ENCODE peak calls at places on chromosomes 12 and 14, in six cellular contexts. One of them, this sample, is unnamed.
A peak's percentile ranks its signal among the peaks of the same experiment; 100 is the strongest.

GRCh38 chr14:73753887-73754880 is 40.0 kb upstream of the PNMA1 start:
- DNase-seq in mesenchymal stem cell: peak; percentile 89
- DNase-seq in IMR-90: no peak
- DNase-seq in neuronal stem cell: no peak
- DNase-seq in H1: no peak
- DNase-seq in H9: peak; percentile 23
- DNase-seq in this sample: no peak

GRCh38 chr14:105086833-105087307 is 21.6 kb upstream of the GPR132 start:
- DNase-seq in H1: peak; percentile 89
- DNase-seq in neuronal stem cell: peak; percentile 67
- DNase-seq in IMR-90: peak; percentile 71
- DNase-seq in mesenchymal stem cell: peak; percentile 73
- DNase-seq in H9: peak; percentile 91
- DNase-seq in this sample: peak; percentile 90

GRCh38 chr14:51593397-51593796 is 58.3 kb upstream of the FRMD6 start:
- DNase-seq in neuronal stem cell: no peak
- DNase-seq in IMR-90: no peak
- DNase-seq in mesenchymal stem cell: peak; percentile 46
- DNase-seq in H1: no peak
- DNase-seq in H9: no peak
- DNase-seq in this sample: no peak

GRCh38 chr12:94970560-94970959 is 32.9 kb downstream of the NDUFA12 start:
- DNase-seq in IMR-90: no peak
- DNase-seq in mesenchymal stem cell: no peak
- DNase-seq in H1: no peak
- DNase-seq in H9: no peak
- DNase-seq in neuronal stem cell: no peak
- DNase-seq in this sample: no peak

GRCh38 chr14:100775831-100776591 is 49.3 kb downstream of the DLK1 start:
- DNase-seq in neuronal stem cell: no peak
- DNase-seq in H9: no peak
- DNase-seq in IMR-90: peak; percentile 39
- DNase-seq in mesenchymal stem cell: peak; percentile 83
- DNase-seq in H1: no peak
- DNase-seq in this sample: no peak

GRCh38 chr12:43912851-43913250 is 77.0 kb downstream of the TMEM117 start:
- DNase-seq in neuronal stem cell: no peak
- DNase-seq in H1: no peak
- DNase-seq in IMR-90: no peak
- DNase-seq in mesenchymal stem cell: no peak
- DNase-seq in H9: no peak
- DNase-seq in this sample: no peak

GRCh38 chr12:65902504-65902903 is 78.2 kb downstream of the HMGA2 start:
- DNase-seq in mesenchymal stem cell: peak; percentile 40
- DNase-seq in H9: no peak
- DNase-seq in IMR-90: peak; percentile 77
- DNase-seq in neuronal stem cell: no peak
- DNase-seq in H1: no peak
- DNase-seq in this sample: no peak

GRCh38 chr14:64636208-64636979 is 67.8 kb upstream of the PLEKHG3 start:
- DNase-seq in mesenchymal stem cell: peak; percentile 73
- DNase-seq in IMR-90: peak; percentile 67
- DNase-seq in H1: peak; percentile 89
- DNase-seq in neuronal stem cell: peak; percentile 63
- DNase-seq in H9: peak; percentile 82
- DNase-seq in this sample: peak; percentile 82

GRCh38 chr14:102052522-102052921 is 34.3 kb downstream of the HSP90AA1 start:
- DNase-seq in mesenchymal stem cell: no peak
- DNase-seq in IMR-90: no peak
- DNase-seq in H1: no peak
- DNase-seq in neuronal stem cell: no peak
- DNase-seq in H9: no peak
- DNase-seq in this sample: no peak

GRCh38 chr14:89344871-89345270 is 72.2 kb downstream of the FOXN3 start:
- DNase-seq in H9: no peak
- DNase-seq in mesenchymal stem cell: no peak
- DNase-seq in H1: no peak
- DNase-seq in IMR-90: no peak
- DNase-seq in neuronal stem cell: no peak
- DNase-seq in this sample: no peak

GRCh38 chr14:39232554-39233415 is 930 bp upstream of the MIA2 start:
- DNase-seq in mesenchymal stem cell: peak; percentile 85
- DNase-seq in H1: no peak
- DNase-seq in IMR-90: peak; percentile 78
- DNase-seq in H9: no peak
- DNase-seq in neuronal stem cell: no peak
- DNase-seq in this sample: no peak

GRCh38 chr12:109387425-109388166 is 39.9 kb downstream of the MYO1H start:
- DNase-seq in H1: peak; percentile 50
- DNase-seq in IMR-90: peak; percentile 13
- DNase-seq in H9: peak; percentile 40
- DNase-seq in neuronal stem cell: no peak
- DNase-seq in mesenchymal stem cell: peak; percentile 39
- DNase-seq in this sample: peak; percentile 56

GRCh38 chr12:121611306-121611705 is 15.0 kb upstream of the ORAI1 start:
- DNase-seq in H9: peak; percentile 91
- DNase-seq in IMR-90: no peak
- DNase-seq in mesenchymal stem cell: no peak
- DNase-seq in H1: peak; percentile 87
- DNase-seq in neuronal stem cell: no peak
- DNase-seq in this sample: peak; percentile 52

GRCh38 chr12:113099764-113100163 is 35.8 kb downstream of the RASAL1 start:
- DNase-seq in neuronal stem cell: no peak
- DNase-seq in H1: no peak
- DNase-seq in H9: no peak
- DNase-seq in mesenchymal stem cell: no peak
- DNase-seq in IMR-90: no peak
- DNase-seq in this sample: no peak

GRCh38 chr12:92505373-92506340 is 197.1 kb upstream of the PLEKHG7 start:
- DNase-seq in mesenchymal stem cell: peak; percentile 57
- DNase-seq in neuronal stem cell: peak; percentile 43
- DNase-seq in IMR-90: peak; percentile 50
- DNase-seq in H1: no peak
- DNase-seq in H9: no peak
- DNase-seq in this sample: peak; percentile 19

GRCh38 chr12:34394211-34395055 is 372.1 kb downstream of the ALG10 start:
- DNase-seq in mesenchymal stem cell: no peak
- DNase-seq in IMR-90: no peak
- DNase-seq in neuronal stem cell: no peak
- DNase-seq in H9: peak; percentile 7
- DNase-seq in H1: peak; percentile 0
- DNase-seq in this sample: no peak

GRCh38 chr12:55663391-55663790 is 26.7 kb downstream of the OR10P1 start:
- DNase-seq in neuronal stem cell: no peak
- DNase-seq in H1: no peak
- DNase-seq in IMR-90: no peak
- DNase-seq in H9: no peak
- DNase-seq in mesenchymal stem cell: no peak
- DNase-seq in this sample: no peak

GRCh38 chr14:41285193-41285748 is 321.4 kb upstream of the LRFN5 start:
- DNase-seq in neuronal stem cell: peak; percentile 57
- DNase-seq in H1: peak; percentile 50
- DNase-seq in H9: no peak
- DNase-seq in IMR-90: peak; percentile 1
- DNase-seq in mesenchymal stem cell: peak; percentile 56
- DNase-seq in this sample: peak; percentile 33

GRCh38 chr12:15971211-15971610 is 60.1 kb downstream of the DERA start:
- DNase-seq in IMR-90: no peak
- DNase-seq in neuronal stem cell: no peak
- DNase-seq in H9: no peak
- DNase-seq in mesenchymal stem cell: no peak
- DNase-seq in H1: no peak
- DNase-seq in this sample: no peak

GRCh38 chr12:49982246-49983229 is 9.8 kb downstream of the AQP6 start:
- DNase-seq in mesenchymal stem cell: no peak
- DNase-seq in neuronal stem cell: no peak
- DNase-seq in H1: no peak
- DNase-seq in IMR-90: peak; percentile 46
- DNase-seq in H9: no peak
- DNase-seq in this sample: no peak

GRCh38 chr14:91317381-91318313 is 73.1 kb upstream of the GPR68 start:
- DNase-seq in IMR-90: no peak
- DNase-seq in mesenchymal stem cell: no peak
- DNase-seq in H1: no peak
- DNase-seq in neuronal stem cell: no peak
- DNase-seq in H9: no peak
- DNase-seq in this sample: no peak

GRCh38 chr14:34098045-34098984 is 147.4 kb upstream of the EGLN3 start:
- DNase-seq in H9: no peak
- DNase-seq in neuronal stem cell: no peak
- DNase-seq in mesenchymal stem cell: peak; percentile 58
- DNase-seq in H1: peak; percentile 47
- DNase-seq in IMR-90: peak; percentile 29
- DNase-seq in this sample: peak; percentile 56

GRCh38 chr12:10235761-10236631 is 23.3 kb downstream of the GABARAPL1 start:
- DNase-seq in H9: no peak
- DNase-seq in IMR-90: peak; percentile 44
- DNase-seq in mesenchymal stem cell: peak; percentile 53
- DNase-seq in H1: peak; percentile 48
- DNase-seq in neuronal stem cell: no peak
- DNase-seq in this sample: peak; percentile 65

DNA sequence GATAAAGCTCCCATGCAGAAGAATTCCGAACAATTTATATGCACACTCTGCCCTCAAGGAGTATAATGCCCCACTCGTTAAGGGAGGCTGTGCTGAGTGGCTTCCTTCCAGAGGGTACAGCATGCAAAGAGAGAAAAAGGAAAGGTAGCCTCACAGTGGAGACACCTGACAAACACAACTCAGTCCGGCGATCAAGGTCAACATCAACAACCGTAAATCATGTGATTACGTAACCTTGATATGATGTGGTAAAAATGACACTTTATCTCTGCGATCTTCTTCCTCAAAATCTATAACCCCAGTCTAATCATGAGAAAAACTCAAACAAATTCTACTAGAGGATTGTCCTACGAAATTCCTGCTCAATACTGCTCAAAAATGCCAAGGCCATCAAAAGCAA is 400.5 kb upstream of the CCDC196 start:
- DNase-seq in mesenchymal stem cell: no peak
- DNase-seq in IMR-90: no peak
- DNase-seq in neuronal stem cell: no peak
- DNase-seq in H1: no peak
- DNase-seq in H9: no peak
- DNase-seq in this sample: no peak
- H2BK15ac ChIP-seq in mesenchymal stem cell: no peak overlapping the region
- H2BK15ac ChIP-seq in IMR-90: no peak overlapping the region
- H2BK15ac ChIP-seq in neuronal stem cell: no peak overlapping the region
- H2BK15ac ChIP-seq in H1: no peak overlapping the region
- H2BK15ac ChIP-seq in H9: no peak overlapping the region
- H2BK15ac ChIP-seq in this sample: no peak overlapping the region

DNA sequence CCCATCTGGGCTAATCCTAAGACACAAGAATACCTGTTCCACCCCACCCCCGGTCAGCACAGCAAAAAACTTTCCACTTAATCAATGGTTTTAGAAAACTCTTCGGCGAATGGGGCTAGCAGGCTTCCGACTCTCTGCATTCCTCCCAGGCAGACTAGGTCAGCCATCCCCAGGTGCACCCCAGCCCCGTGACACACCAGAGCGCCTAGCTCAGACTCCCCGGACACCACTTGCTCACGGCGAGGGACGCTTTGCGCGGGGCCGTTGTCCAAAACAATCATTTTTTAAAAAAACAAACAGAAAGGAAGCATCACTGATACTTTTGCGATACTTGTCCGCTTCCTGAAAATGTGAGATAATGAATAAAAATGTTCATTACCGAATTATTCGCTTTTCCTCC is 73.3 kb downstream of the BCL11B start:
- DNase-seq in IMR-90: no peak
- DNase-seq in H9: no peak
- DNase-seq in neuronal stem cell: no peak
- DNase-seq in mesenchymal stem cell: no peak
- DNase-seq in H1: no peak
- DNase-seq in this sample: no peak
- H2BK15ac ChIP-seq in IMR-90: no peak overlapping the region
- H2BK15ac ChIP-seq in H9: no peak overlapping the region
- H2BK15ac ChIP-seq in neuronal stem cell: no peak overlapping the region
- H2BK15ac ChIP-seq in mesenchymal stem cell: no peak overlapping the region
- H2BK15ac ChIP-seq in H1: no peak overlapping the region
- H2BK15ac ChIP-seq in this sample: no peak overlapping the region

GRCh38 chr14:30569903-30570226 is 10.9 kb downstream of the G2E3 start:
- DNase-seq in mesenchymal stem cell: no peak
- DNase-seq in H1: no peak
- DNase-seq in neuronal stem cell: no peak
- DNase-seq in IMR-90: no peak
- DNase-seq in H9: no peak
- DNase-seq in this sample: no peak

GRCh38 chr14:30573203-30573814 is 14.4 kb downstream of the G2E3 start:
- DNase-seq in H9: no peak
- DNase-seq in IMR-90: peak; percentile 70
- DNase-seq in neuronal stem cell: no peak
- DNase-seq in H1: no peak
- DNase-seq in mesenchymal stem cell: peak; percentile 83
- DNase-seq in this sample: no peak

GRCh38 chr14:30569216-30569902 is 10.4 kb downstream of the G2E3 start:
- DNase-seq in H9: no peak
- DNase-seq in IMR-90: no peak
- DNase-seq in H1: no peak
- DNase-seq in neuronal stem cell: no peak
- DNase-seq in mesenchymal stem cell: no peak
- DNase-seq in this sample: peak; percentile 72

GRCh38 chr14:30572771-30573170 is 13.8 kb downstream of the G2E3 start:
- DNase-seq in mesenchymal stem cell: no peak
- DNase-seq in H1: no peak
- DNase-seq in H9: no peak
- DNase-seq in neuronal stem cell: no peak
- DNase-seq in IMR-90: no peak
- DNase-seq in this sample: no peak

GRCh38 chr14:30572237-30572636 is 13.3 kb downstream of the G2E3 start:
- DNase-seq in H9: no peak
- DNase-seq in neuronal stem cell: no peak
- DNase-seq in IMR-90: no peak
- DNase-seq in H1: no peak
- DNase-seq in mesenchymal stem cell: no peak
- DNase-seq in this sample: no peak
- H2BK15ac ChIP-seq in H9: no peak overlapping the region
- H2BK15ac ChIP-seq in neuronal stem cell: no peak overlapping the region
- H2BK15ac ChIP-seq in IMR-90: no peak overlapping the region
- H2BK15ac ChIP-seq in H1: no peak overlapping the region
- H2BK15ac ChIP-seq in mesenchymal stem cell: no peak overlapping the region
- H2BK15ac ChIP-seq in this sample: no peak overlapping the region

GRCh38 chr14:68632591-68632895 is 160.3 kb downstream of the ZFP36L1 start:
- DNase-seq in H9: no peak
- DNase-seq in mesenchymal stem cell: no peak
- DNase-seq in H1: peak; percentile 17
- DNase-seq in neuronal stem cell: no peak
- DNase-seq in IMR-90: no peak
- DNase-seq in this sample: no peak

GRCh38 chr14:68634874-68635601 is 157.8 kb downstream of the ZFP36L1 start:
- DNase-seq in IMR-90: no peak
- DNase-seq in neuronal stem cell: no peak
- DNase-seq in mesenchymal stem cell: no peak
- DNase-seq in H1: peak; percentile 28
- DNase-seq in H9: no peak
- DNase-seq in this sample: no peak

GRCh38 chr14:68633131-68633991 is 159.5 kb downstream of the ZFP36L1 start:
- DNase-seq in H1: peak; percentile 38
- DNase-seq in IMR-90: no peak
- DNase-seq in neuronal stem cell: no peak
- DNase-seq in H9: peak; percentile 20
- DNase-seq in mesenchymal stem cell: no peak
- DNase-seq in this sample: no peak

GRCh38 chr14:68636597-68636996 is 156.3 kb downstream of the ZFP36L1 start:
- DNase-seq in mesenchymal stem cell: no peak
- DNase-seq in IMR-90: no peak
- DNase-seq in neuronal stem cell: no peak
- DNase-seq in H1: peak; percentile 16
- DNase-seq in H9: no peak
- DNase-seq in this sample: no peak

GRCh38 chr14:68634346-68634745 is 158.5 kb downstream of the ZFP36L1 start:
- DNase-seq in H9: peak; percentile 24
- DNase-seq in mesenchymal stem cell: no peak
- DNase-seq in IMR-90: no peak
- DNase-seq in H1: peak; percentile 43
- DNase-seq in neuronal stem cell: no peak
- DNase-seq in this sample: no peak
- H2BK15ac ChIP-seq in H9: no peak overlapping the region
- H2BK15ac ChIP-seq in mesenchymal stem cell: peak overlapping the region; percentile 88
- H2BK15ac ChIP-seq in IMR-90: peak overlapping the region; percentile 91
- H2BK15ac ChIP-seq in H1: no peak overlapping the region
- H2BK15ac ChIP-seq in neuronal stem cell: no peak overlapping the region
- H2BK15ac ChIP-seq in this sample: no peak overlapping the region